ENCODE peak calls at places on chromosomes 6 and 20, in seven cellular contexts. One of them, this sample, is unnamed.

GRCh38 chr6:163392533-163392932 is 22.0 kb upstream of the QKI start:
- DNase-seq in colonic mucosa: no peak
- DNase-seq in tibial artery: peak; percentile 45
- DNase-seq in CD4-positive, alpha-beta T cell: no peak
- DNase-seq in progenitor cell of endocrine pancreas: no peak
- DNase-seq in body of pancreas: peak; percentile 81
- DNase-seq in cardiac muscle cell: peak; percentile 71
- DNase-seq in this sample: no peak

GRCh38 chr6:168193816-168194701 is 115.0 kb upstream of the FRMD1 start:
- DNase-seq in cardiac muscle cell: no peak
- DNase-seq in tibial artery: peak; percentile 18
- DNase-seq in body of pancreas: peak; percentile 29
- DNase-seq in colonic mucosa: no peak
- DNase-seq in CD4-positive, alpha-beta T cell: no peak
- DNase-seq in progenitor cell of endocrine pancreas: no peak
- DNase-seq in this sample: no peak

GRCh38 chr6:50185006-50185405 is 135.3 kb upstream of the DEFB112 start:
- DNase-seq in CD4-positive, alpha-beta T cell: no peak
- DNase-seq in colonic mucosa: no peak
- DNase-seq in progenitor cell of endocrine pancreas: no peak
- DNase-seq in body of pancreas: no peak
- DNase-seq in cardiac muscle cell: peak; percentile 49
- DNase-seq in tibial artery: no peak
- DNase-seq in this sample: no peak

GRCh38 chr20:63517376-63518309 is 2.9 kb upstream of the PPDPF start:
- DNase-seq in CD4-positive, alpha-beta T cell: no peak
- DNase-seq in progenitor cell of endocrine pancreas: peak; percentile 9
- DNase-seq in colonic mucosa: no peak
- DNase-seq in tibial artery: no peak
- DNase-seq in body of pancreas: no peak
- DNase-seq in cardiac muscle cell: no peak
- DNase-seq in this sample: no peak

GRCh38 chr6:144379356-144379755 is 94.2 kb downstream of the UTRN start:
- DNase-seq in body of pancreas: no peak
- DNase-seq in tibial artery: no peak
- DNase-seq in colonic mucosa: no peak
- DNase-seq in progenitor cell of endocrine pancreas: no peak
- DNase-seq in CD4-positive, alpha-beta T cell: no peak
- DNase-seq in cardiac muscle cell: no peak
- DNase-seq in this sample: no peak

GRCh38 chr20:381581-382290 is 1.2 kb downstream of the TRIB3 start:
- DNase-seq in body of pancreas: peak; percentile 84
- DNase-seq in cardiac muscle cell: peak; percentile 51
- DNase-seq in tibial artery: peak; percentile 54
- DNase-seq in CD4-positive, alpha-beta T cell: peak; percentile 61
- DNase-seq in progenitor cell of endocrine pancreas: no peak
- DNase-seq in colonic mucosa: peak; percentile 88
- DNase-seq in this sample: peak; percentile 77

GRCh38 chr6:166045173-166045957 is 122.3 kb downstream of the TBXT start:
- DNase-seq in cardiac muscle cell: no peak
- DNase-seq in tibial artery: no peak
- DNase-seq in CD4-positive, alpha-beta T cell: no peak
- DNase-seq in colonic mucosa: no peak
- DNase-seq in body of pancreas: no peak
- DNase-seq in progenitor cell of endocrine pancreas: no peak
- DNase-seq in this sample: no peak

GRCh38 chr6:158559338-158559894 is 475 bp upstream of the TMEM181 start:
- DNase-seq in cardiac muscle cell: no peak
- DNase-seq in body of pancreas: no peak
- DNase-seq in progenitor cell of endocrine pancreas: no peak
- DNase-seq in CD4-positive, alpha-beta T cell: no peak
- DNase-seq in tibial artery: no peak
- DNase-seq in colonic mucosa: no peak
- DNase-seq in this sample: no peak

GRCh38 chr6:160428069-160428430 is 79.9 kb downstream of the SLC22A3 start:
- DNase-seq in CD4-positive, alpha-beta T cell: no peak
- DNase-seq in cardiac muscle cell: no peak
- DNase-seq in body of pancreas: peak; percentile 88
- DNase-seq in progenitor cell of endocrine pancreas: no peak
- DNase-seq in tibial artery: peak; percentile 49
- DNase-seq in colonic mucosa: no peak
- DNase-seq in this sample: no peak

GRCh38 chr6:74087898-74088297 is 391.9 kb downstream of the CD109 start:
- DNase-seq in progenitor cell of endocrine pancreas: no peak
- DNase-seq in CD4-positive, alpha-beta T cell: no peak
- DNase-seq in cardiac muscle cell: no peak
- DNase-seq in colonic mucosa: no peak
- DNase-seq in body of pancreas: no peak
- DNase-seq in tibial artery: no peak
- DNase-seq in this sample: no peak
- TF ChIP-seq CTCF in progenitor cell of endocrine pancreas: no peak
- TF ChIP-seq CTCF in CD4-positive, alpha-beta T cell: no peak
- TF ChIP-seq CTCF in cardiac muscle cell: peak; percentile 31
- TF ChIP-seq CTCF in colonic mucosa: no peak
- TF ChIP-seq CTCF in body of pancreas: no peak
- TF ChIP-seq CTCF in tibial artery: no peak
- TF ChIP-seq CTCF in this sample: no peak

GRCh38 chr6:117397536-117398227 is 28.1 kb downstream of the ROS1 start:
- DNase-seq in body of pancreas: no peak
- DNase-seq in colonic mucosa: no peak
- DNase-seq in CD4-positive, alpha-beta T cell: no peak
- DNase-seq in progenitor cell of endocrine pancreas: no peak
- DNase-seq in cardiac muscle cell: peak; percentile 25
- DNase-seq in tibial artery: no peak
- DNase-seq in this sample: no peak
- TF ChIP-seq CTCF in body of pancreas: no peak
- TF ChIP-seq CTCF in colonic mucosa: no peak
- TF ChIP-seq CTCF in CD4-positive, alpha-beta T cell: no peak
- TF ChIP-seq CTCF in progenitor cell of endocrine pancreas: no peak
- TF ChIP-seq CTCF in cardiac muscle cell: no peak
- TF ChIP-seq CTCF in tibial artery: no peak
- TF ChIP-seq CTCF in this sample: no peak

GRCh38 chr6:90106449-90106848 is 190.2 kb downstream of the BACH2 start:
- DNase-seq in CD4-positive, alpha-beta T cell: no peak
- DNase-seq in body of pancreas: no peak
- DNase-seq in progenitor cell of endocrine pancreas: no peak
- DNase-seq in cardiac muscle cell: no peak
- DNase-seq in tibial artery: no peak
- DNase-seq in colonic mucosa: no peak
- DNase-seq in this sample: no peak

GRCh38 chr6:90110971-90111370 is 185.7 kb downstream of the BACH2 start:
- DNase-seq in body of pancreas: no peak
- DNase-seq in tibial artery: no peak
- DNase-seq in progenitor cell of endocrine pancreas: no peak
- DNase-seq in cardiac muscle cell: no peak
- DNase-seq in CD4-positive, alpha-beta T cell: peak; percentile 26
- DNase-seq in colonic mucosa: no peak
- DNase-seq in this sample: no peak

GRCh38 chr6:90107721-90108364 is 188.8 kb downstream of the BACH2 start:
- DNase-seq in body of pancreas: no peak
- DNase-seq in cardiac muscle cell: no peak
- DNase-seq in tibial artery: no peak
- DNase-seq in progenitor cell of endocrine pancreas: no peak
- DNase-seq in colonic mucosa: no peak
- DNase-seq in CD4-positive, alpha-beta T cell: no peak
- DNase-seq in this sample: no peak

GRCh38 chr6:90111387-90111786 is 185.3 kb downstream of the BACH2 start:
- DNase-seq in cardiac muscle cell: no peak
- DNase-seq in progenitor cell of endocrine pancreas: no peak
- DNase-seq in colonic mucosa: no peak
- DNase-seq in tibial artery: no peak
- DNase-seq in CD4-positive, alpha-beta T cell: no peak
- DNase-seq in body of pancreas: no peak
- DNase-seq in this sample: no peak

GRCh38 chr6:90109141-90109540 is 187.5 kb downstream of the BACH2 start:
- DNase-seq in colonic mucosa: no peak
- DNase-seq in body of pancreas: no peak
- DNase-seq in tibial artery: no peak
- DNase-seq in cardiac muscle cell: no peak
- DNase-seq in progenitor cell of endocrine pancreas: no peak
- DNase-seq in CD4-positive, alpha-beta T cell: no peak
- DNase-seq in this sample: no peak
- TF ChIP-seq CTCF in colonic mucosa: no peak
- TF ChIP-seq CTCF in body of pancreas: no peak
- TF ChIP-seq CTCF in tibial artery: no peak
- TF ChIP-seq CTCF in cardiac muscle cell: no peak
- TF ChIP-seq CTCF in progenitor cell of endocrine pancreas: no peak
- TF ChIP-seq CTCF in CD4-positive, alpha-beta T cell: no peak
- TF ChIP-seq CTCF in this sample: no peak

GRCh38 chr6:27687154-27688013 is 214.5 kb upstream of the ZNF184 start:
- DNase-seq in cardiac muscle cell: peak; percentile 89
- DNase-seq in colonic mucosa: peak; percentile 86
- DNase-seq in body of pancreas: peak; percentile 74
- DNase-seq in progenitor cell of endocrine pancreas: peak; percentile 64
- DNase-seq in CD4-positive, alpha-beta T cell: peak; percentile 61
- DNase-seq in tibial artery: peak; percentile 54
- DNase-seq in this sample: peak; percentile 95
- TF ChIP-seq CTCF in cardiac muscle cell: peak; percentile 78
- TF ChIP-seq CTCF in colonic mucosa: peak; percentile 60
- TF ChIP-seq CTCF in body of pancreas: no peak
- TF ChIP-seq CTCF in progenitor cell of endocrine pancreas: peak; percentile 78
- TF ChIP-seq CTCF in CD4-positive, alpha-beta T cell: peak; percentile 66
- TF ChIP-seq CTCF in tibial artery: peak; percentile 17
- TF ChIP-seq CTCF in this sample: peak; percentile 58

GRCh38 chr20:17281478-17281877 is 54.6 kb downstream of the PCSK2 start:
- DNase-seq in tibial artery: no peak
- DNase-seq in body of pancreas: peak; percentile 53
- DNase-seq in colonic mucosa: peak; percentile 26
- DNase-seq in CD4-positive, alpha-beta T cell: no peak
- DNase-seq in cardiac muscle cell: peak; percentile 67
- DNase-seq in progenitor cell of endocrine pancreas: no peak
- DNase-seq in this sample: peak; percentile 53
- TF ChIP-seq CTCF in tibial artery: no peak
- TF ChIP-seq CTCF in body of pancreas: no peak
- TF ChIP-seq CTCF in colonic mucosa: no peak
- TF ChIP-seq CTCF in CD4-positive, alpha-beta T cell: no peak
- TF ChIP-seq CTCF in cardiac muscle cell: no peak
- TF ChIP-seq CTCF in progenitor cell of endocrine pancreas: peak; percentile 47
- TF ChIP-seq CTCF in this sample: peak; percentile 68

This sample was measured in glutamatergic neuron.